ENCODE peak calls at places on chromosome 13, in four cellular contexts. Q is left lung, D is thoracic aorta, M is astrocyte of the spinal cord. H is an unnamed sample.

GRCh38 chr13:25213716-25214115 is 41.6 kb upstream of the AMER2 start:
- DNase-seq in D (no peak), Q (no peak), M (no peak), H (no peak)

GRCh38 chr13:50030315-50030714 is 15.1 kb downstream of the KCNRG start:
- DNase-seq in D (no peak), M (no peak), Q (no peak), H (no peak)

GRCh38 chr13:95121516-95121915 is 179.7 kb downstream of the ABCC4 start:
- DNase-seq in D (no peak), M (no peak), Q (no peak), H (no peak)

GRCh38 chr13:79621449-79621848 is 140.5 kb downstream of the NDFIP2 start:
- DNase-seq in M (no peak), Q (no peak), D (no peak), H (no peak)

GRCh38 chr13:73997964-73998363 is 136.2 kb downstream of the KLF12 start:
- DNase-seq in M (no peak), D (no peak), Q (no peak), H (no peak)

GRCh38 chr13:96898212-96898611 is 96.1 kb downstream of the OXGR1 start:
- DNase-seq in D (no peak), Q (no peak), M (peak; percentile 43), H (no peak)

GRCh38 chr13:48531416-48532145 is 1.3 kb downstream of the RCBTB2 start:
- DNase-seq in D (no peak), M (no peak), Q (no peak), H (no peak)

GRCh38 chr13:66459143-66459542 is 771.0 kb downstream of the PCDH9 start:
- DNase-seq in M (no peak), D (no peak), Q (no peak), H (no peak)

GRCh38 chr13:61286148-61286745 is 129.4 kb downstream of the PCDH20 start:
- DNase-seq in Q (no peak), M (no peak), D (no peak), H (no peak)

GRCh38 chr13:31697290-31697689 is 42.0 kb upstream of the RXFP2 start:
- DNase-seq in D (no peak), M (no peak), Q (no peak), H (no peak)

GRCh38 chr13:66347718-66348117 is 882.4 kb downstream of the PCDH9 start:
- DNase-seq in M (no peak), D (no peak), Q (peak; percentile 25), H (no peak)

GRCh38 chr13:27339299-27339698 is 68.7 kb downstream of the RASL11A start:
- DNase-seq in D (no peak), Q (no peak), M (peak; percentile 44), H (no peak)

GRCh38 chr13:24161980-24162517 is 1.5 kb downstream of the SPATA13 start:
- DNase-seq in M (no peak), Q (no peak), D (no peak), H (no peak)
- H3K4me3 ChIP-seq in M (peak overlapping the region; percentile 84), Q (peak overlapping the region; percentile 86), D (no peak overlapping the region), H (peak overlapping the region; percentile 88)

GRCh38 chr13:114016321-114017027 is 42.6 kb upstream of the C13orf46 start:
- DNase-seq in M (no peak), Q (no peak), D (no peak), H (no peak)

GRCh38 chr13:114015608-114016295 is 41.9 kb upstream of the C13orf46 start:
- DNase-seq in M (no peak), D (no peak), Q (no peak), H (no peak)

GRCh38 chr13:114017966-114018365 is 44.1 kb upstream of the C13orf46 start:
- DNase-seq in D (no peak), Q (no peak), M (no peak), H (no peak)

GRCh38 chr13:114018461-114019055 is 44.7 kb upstream of the C13orf46 start:
- DNase-seq in D (no peak), Q (no peak), M (no peak), H (no peak)

GRCh38 chr13:114017028-114017630 is 43.3 kb upstream of the C13orf46 start:
- DNase-seq in M (peak; percentile 55), Q (no peak), D (no peak), H (no peak)
- TF ChIP-seq CTCF in M (peak; percentile 51), Q (no peak), D (no peak), H (peak; percentile 38)

GRCh38 chr13:68254151-68254550 is 1024.0 kb upstream of the PCDH9 start:
- DNase-seq in Q (no peak), D (no peak), M (no peak), H (no peak)

GRCh38 chr13:68261105-68261504 is 1031.0 kb upstream of the PCDH9 start:
- DNase-seq in M (no peak), Q (no peak), D (no peak), H (no peak)

DNA sequence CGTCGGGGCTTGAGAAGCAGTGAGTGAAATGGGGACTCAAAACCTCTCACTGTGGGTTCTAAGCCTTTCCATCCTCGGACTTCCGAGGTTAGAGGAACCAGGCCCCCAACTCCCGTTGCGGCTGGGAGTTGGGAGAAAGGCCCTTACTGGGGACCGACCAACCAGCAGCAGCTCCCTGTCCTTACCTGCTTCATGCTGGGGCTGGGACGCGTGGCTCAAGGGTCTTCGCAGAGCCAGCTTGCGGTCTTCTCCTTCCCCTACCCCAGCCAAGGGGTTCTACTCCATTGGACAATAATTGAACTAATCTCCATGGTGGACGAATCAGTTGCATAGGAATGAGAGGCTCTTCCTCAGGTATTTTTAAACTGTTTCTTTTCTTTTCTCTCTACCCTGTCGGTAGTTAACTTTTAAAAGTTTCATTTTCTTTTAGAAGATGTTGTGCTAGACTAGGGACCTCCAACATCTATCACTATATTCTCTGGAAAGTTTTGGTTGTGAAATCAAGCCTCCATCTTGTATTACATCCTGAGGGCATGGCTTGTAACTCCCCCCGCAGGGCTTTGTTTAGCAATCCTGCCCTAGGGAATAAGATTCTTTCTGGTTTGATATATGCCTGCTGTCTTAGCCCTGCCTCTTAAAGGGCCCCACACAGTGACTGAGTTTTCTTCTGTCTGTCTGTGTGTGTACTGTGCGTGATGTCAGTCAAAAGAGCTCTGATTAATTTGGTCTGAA is 1027.1 kb upstream of the PCDH9 start:
- DNase-seq in M (peak; percentile 3), D (no peak), Q (no peak), H (no peak)
- H3K4me3 ChIP-seq in M (no peak overlapping the region), D (no peak overlapping the region), Q (no peak overlapping the region), H (no peak overlapping the region)

DNA sequence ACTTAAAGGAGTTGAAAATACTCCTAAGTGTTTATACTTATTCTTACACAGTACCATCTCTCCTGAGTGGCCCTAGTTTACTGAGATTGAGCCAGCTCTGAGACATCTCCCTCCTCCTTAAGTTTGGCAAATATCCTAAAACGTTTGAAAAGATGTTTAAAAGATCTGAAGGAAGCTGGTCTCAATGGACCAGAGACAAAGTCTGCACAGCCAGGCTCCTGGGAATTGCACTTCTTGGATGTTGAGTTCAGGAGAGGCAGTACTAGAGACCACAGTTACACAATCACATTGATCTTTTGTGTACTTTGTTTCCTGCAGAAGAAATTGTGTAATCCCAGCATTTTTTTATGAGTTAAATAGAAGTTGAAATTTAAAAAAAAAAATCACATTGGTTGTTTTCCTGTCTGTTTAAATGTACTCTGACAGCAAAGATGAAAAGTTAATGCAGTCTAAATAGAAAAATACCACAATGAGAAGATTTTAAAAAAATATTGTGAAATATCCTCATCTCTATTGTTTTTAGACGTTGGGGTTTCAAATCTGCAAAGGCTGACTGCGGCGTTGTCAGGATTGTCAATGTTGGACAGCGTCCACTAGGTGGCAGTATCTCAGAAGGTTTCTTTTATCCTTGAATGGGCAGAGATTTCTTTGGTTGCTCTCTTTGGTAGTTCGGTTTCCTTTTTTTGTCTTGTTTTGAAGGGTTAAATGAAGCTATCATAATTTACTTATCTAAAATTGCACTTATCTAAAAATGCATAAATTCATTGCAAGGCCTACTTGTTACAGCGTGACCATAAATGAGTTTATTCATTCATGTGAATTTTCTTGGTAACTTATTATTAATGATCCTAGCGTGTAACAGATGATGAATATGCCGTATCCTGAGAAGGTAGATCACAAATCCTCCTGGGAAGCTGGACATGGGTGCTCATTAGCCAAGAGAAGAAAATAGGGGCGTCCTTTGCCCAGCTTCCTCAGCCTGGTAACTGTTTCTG is 20.9 kb downstream of the TNFSF11 start:
- DNase-seq in D (no peak), Q (peak; percentile 55), M (peak; percentile 81), H (peak; percentile 33)
- TF ChIP-seq CTCF in D (peak; percentile 69), Q (peak; percentile 76), M (peak; percentile 73), H (peak; percentile 70)

DNA sequence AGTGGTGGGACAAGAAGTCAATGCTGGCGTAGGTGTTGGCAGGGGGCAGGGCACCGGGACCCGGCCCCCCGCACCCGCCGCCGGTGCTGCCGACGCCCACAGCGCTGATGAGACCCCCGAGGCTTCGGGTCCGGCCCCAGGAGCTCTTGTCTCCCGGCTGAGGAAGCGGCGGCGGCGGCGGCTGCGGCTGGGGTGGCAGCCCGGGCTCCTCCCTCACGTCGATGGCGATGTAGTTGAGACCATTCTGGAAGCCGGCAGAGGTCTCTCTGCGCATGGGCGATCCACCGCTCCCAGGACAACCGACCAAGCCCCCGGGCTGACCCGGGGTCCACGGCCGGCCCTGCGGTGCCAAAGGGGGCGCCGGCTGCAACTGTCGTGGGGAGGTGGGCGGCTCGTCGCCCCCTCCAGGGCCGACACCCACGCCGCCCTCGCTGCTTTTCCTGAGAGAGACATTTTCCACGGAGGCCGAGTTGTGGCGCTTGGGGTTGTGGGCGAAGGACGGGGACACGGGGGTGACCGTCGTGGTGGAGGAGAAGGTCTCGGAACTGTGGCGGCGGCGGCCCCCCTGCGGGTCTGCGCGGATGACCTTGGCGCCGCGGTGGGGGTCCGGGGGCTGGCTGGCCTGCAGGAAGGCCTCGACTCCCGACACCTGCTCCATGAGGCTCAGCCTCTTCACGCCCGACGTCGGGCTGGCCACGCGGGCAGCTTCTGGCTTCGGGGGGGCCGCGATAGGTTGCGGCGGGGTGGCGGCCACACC is 4.1 kb downstream of the IRS2 start:
- DNase-seq in D (no peak), Q (no peak), M (no peak), H (no peak)
- H3K4me3 ChIP-seq in D (peak overlapping the region; percentile 80), Q (peak overlapping the region; percentile 35), M (peak overlapping the region; percentile 51), H (peak overlapping the region; percentile 52)